ENCODE peak calls at places on chromosomes 5 and 9, in ten cellular contexts. D is colonic mucosa, R is endothelial cell of umbilical vein, B is WERI-Rb-1, O is progenitor cell of endocrine pancreas, J is RWPE1, P is WTC11, Z is ovary, T is brain microvascular endothelial cell, S is H9. U is an unnamed sample.

GRCh38 chr9:9552665-9553064 is 1060.1 kb downstream of the PTPRD start:
- DNase-seq in O (no peak), Z (no peak), P (no peak), J (no peak), S (no peak), R (no peak), D (no peak), T (no peak), B (no peak), U (no peak)

GRCh38 chr9:28024616-28025147 is 451.4 kb upstream of the C9orf72 start:
- DNase-seq in J (no peak), S (no peak), D (no peak), Z (no peak), O (no peak), T (no peak), P (no peak), R (no peak), B (no peak), U (no peak)

GRCh38 chr9:31140316-31140715 is 1244.1 kb upstream of the ACO1 start:
- DNase-seq in P (no peak), T (no peak), R (no peak), B (no peak), O (no peak), Z (no peak), J (peak; percentile 35), D (no peak), S (no peak), U (no peak)

GRCh38 chr5:31434898-31435297 is 97.0 kb downstream of the DROSHA start:
- DNase-seq in J (no peak), P (no peak), Z (no peak), B (no peak), O (no peak), T (no peak), D (no peak), R (no peak), S (no peak), U (no peak)

GRCh38 chr5:148739023-148739422 is 84.7 kb upstream of the HTR4 start:
- DNase-seq in B (no peak), T (no peak), Z (no peak), P (no peak), R (no peak), O (no peak), D (no peak), S (no peak), J (no peak), U (no peak)

GRCh38 chr5:11378462-11378861 is 525.8 kb downstream of the CTNND2 start:
- DNase-seq in J (no peak), Z (no peak), B (no peak), D (no peak), S (no peak), O (no peak), R (no peak), P (no peak), T (no peak), U (no peak)

GRCh38 chr5:142263346-142263745 is 61.5 kb downstream of the SPRY4 start:
- DNase-seq in D (no peak), P (no peak), O (no peak), B (no peak), Z (no peak), R (no peak), J (no peak), S (no peak), T (no peak), U (no peak)

GRCh38 chr9:104831681-104832080 is 67.8 kb downstream of the NIPSNAP3B start:
- DNase-seq in S (no peak), P (no peak), D (no peak), T (peak; percentile 87), R (no peak), B (no peak), J (peak; percentile 50), Z (no peak), O (no peak), U (no peak)

GRCh38 chr5:124718376-124718775 is 28.1 kb downstream of the ZNF608 start:
- DNase-seq in Z (no peak), P (no peak), B (no peak), S (no peak), D (no peak), T (no peak), J (no peak), O (no peak), R (peak; percentile 51), U (no peak)

GRCh38 chr5:57777174-57777581 is 294.6 kb upstream of the ACTBL2 start:
- DNase-seq in S (no peak), P (no peak), J (no peak), O (no peak), D (no peak), B (no peak), R (no peak), Z (no peak), T (no peak), U (no peak)

GRCh38 chr5:37323607-37324006 is 47.3 kb downstream of the NUP155 start:
- DNase-seq in B (no peak), J (no peak), O (no peak), T (no peak), R (no peak), Z (no peak), S (no peak), P (no peak), D (no peak), U (no peak)

GRCh38 chr5:11062379-11062778 is 301.3 kb upstream of the DAP start:
- DNase-seq in B (no peak), O (no peak), R (no peak), T (peak; percentile 2), Z (no peak), J (no peak), D (no peak), P (no peak), S (no peak), U (no peak)

GRCh38 chr9:88075966-88076285 is 62.3 kb downstream of the SPATA31C2 start:
- DNase-seq in B (no peak), T (peak; percentile 15), R (no peak), S (no peak), P (no peak), O (no peak), Z (no peak), D (no peak), J (peak; percentile 23), U (no peak)

GRCh38 chr9:88072831-88073365 is 65.4 kb downstream of the SPATA31C2 start:
- DNase-seq in Z (no peak), B (no peak), R (no peak), P (no peak), S (no peak), O (no peak), J (no peak), D (no peak), T (no peak), U (no peak)

GRCh38 chr9:88074931-88075330 is 63.3 kb downstream of the SPATA31C2 start:
- DNase-seq in R (no peak), B (no peak), P (no peak), J (no peak), T (no peak), D (no peak), Z (no peak), O (no peak), S (no peak), U (no peak)

GRCh38 chr9:88077071-88077617 is 61.1 kb downstream of the SPATA31C2 start:
- DNase-seq in J (no peak), R (no peak), S (no peak), O (no peak), Z (no peak), P (no peak), B (no peak), D (no peak), T (no peak), U (no peak)

DNA sequence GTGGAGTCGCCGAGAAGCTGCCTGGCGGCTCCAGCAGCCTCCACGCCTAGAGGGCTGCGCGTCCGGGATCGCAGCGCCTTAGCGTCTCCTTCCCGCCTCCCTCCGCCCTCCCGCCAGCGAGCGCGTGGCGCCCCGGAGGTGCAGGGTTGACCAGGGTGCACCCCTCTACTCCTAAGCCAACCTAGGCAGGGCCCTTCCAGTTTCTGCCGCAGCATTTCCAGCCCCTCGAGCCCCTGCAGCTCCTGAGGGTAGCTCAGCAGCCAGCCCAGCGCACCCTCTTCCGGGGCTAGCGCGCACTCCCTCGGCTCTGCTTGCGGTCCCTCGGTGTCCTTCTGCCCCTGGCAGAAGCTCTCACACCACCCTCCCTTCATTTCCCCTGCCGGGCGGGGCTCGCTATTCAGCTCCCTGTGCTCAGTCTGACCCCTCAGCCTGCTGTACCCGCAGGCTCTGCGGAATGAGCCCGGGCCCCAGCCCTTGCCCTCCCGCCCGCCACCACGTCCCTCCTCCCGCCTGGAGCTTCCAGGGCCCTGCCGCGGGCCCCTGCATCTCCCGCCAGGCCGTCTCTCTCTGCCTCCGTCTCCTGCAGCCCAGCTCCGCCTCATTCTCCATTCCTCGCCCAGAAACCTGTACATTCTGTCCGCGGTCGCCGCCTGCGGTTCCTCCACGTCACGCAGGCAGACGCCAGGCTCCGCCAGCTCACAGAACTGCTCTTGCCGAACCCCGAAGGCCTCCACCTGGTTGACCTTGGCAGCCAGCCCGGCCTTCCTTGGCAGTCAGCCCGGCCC is 61.8 kb downstream of the SPATA31C2 start:
- DNase-seq in D (peak; percentile 94), R (peak; percentile 10), B (peak; percentile 54), S (peak; percentile 79), T (peak; percentile 59), Z (peak; percentile 80), J (peak; percentile 95), O (peak; percentile 42), P (peak; percentile 71), U (no peak)
- TF ChIP-seq CTCF in D (peak; percentile 5), R (peak; percentile 4), B (peak; percentile 48), S (peak; percentile 11), T (peak; percentile 42), Z (peak; percentile 16), J (peak; percentile 17), O (peak; percentile 10), P (no peak), U (no peak)

DNA sequence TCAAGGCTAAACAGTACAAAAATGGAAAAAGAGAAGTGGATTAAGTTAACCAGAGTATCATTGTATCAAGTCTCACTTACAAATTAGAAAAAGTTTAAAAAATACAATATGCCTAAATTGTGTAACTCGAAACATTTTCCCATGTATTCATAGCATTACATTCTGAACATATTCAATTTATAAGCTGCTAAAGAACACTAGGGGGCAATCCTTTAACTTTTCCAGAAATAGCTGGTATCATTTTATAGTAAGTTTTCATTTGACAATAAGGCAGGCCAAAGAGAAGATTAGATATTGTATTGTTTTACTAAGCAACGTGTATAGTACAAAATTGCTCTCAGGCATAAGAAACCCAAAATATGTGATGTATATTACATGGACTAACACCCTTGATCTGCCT is 234.6 kb downstream of the ADGRV1 start:
- DNase-seq in O (no peak), D (no peak), Z (no peak), B (no peak), T (no peak), J (no peak), R (peak; percentile 9), S (no peak), P (no peak), U (no peak)
- TF ChIP-seq CTCF in O (no peak), D (no peak), Z (no peak), B (no peak), T (no peak), J (peak; percentile 28), R (peak; percentile 11), S (no peak), P (no peak), U (no peak)

GRCh38 chr5:150154618-150155134 is 969 bp downstream of the PDGFRB start:
- DNase-seq in R (no peak), Z (peak; percentile 44), S (no peak), D (no peak), J (no peak), B (no peak), P (no peak), T (no peak), O (no peak), U (no peak)
- TF ChIP-seq CTCF in R (no peak), Z (no peak), S (no peak), D (no peak), J (no peak), B (no peak), P (no peak), T (peak; percentile 41), O (no peak), U (no peak)

GRCh38 chr9:20407013-20407412 is 215.3 kb downstream of the MLLT3 start:
- DNase-seq in J (no peak), S (no peak), D (no peak), O (no peak), B (no peak), T (no peak), R (no peak), Z (no peak), P (no peak), U (no peak)
- TF ChIP-seq CTCF in J (no peak), S (peak; percentile 43), D (no peak), O (no peak), B (no peak), T (peak; percentile 21), R (no peak), Z (no peak), P (no peak), U (no peak)